ENCODE peak calls at places on chromosomes 13 and 19, in ten cellular contexts. One of them, this sample, is unnamed.

GRCh38 chr13:38662362-38662761 is 24.5 kb upstream of the FREM2 start:
- DNase-seq in activated CD4-positive, alpha-beta memory T cell treated with anti-CD3 and anti-CD28 coated beads for 36 hours: no peak
- DNase-seq in WTC11: no peak
- DNase-seq in stimulated activated CD4-positive, alpha-beta T cell treated with anti-CD3 and anti-CD28 coated beads, Interleukin-4, amount 100 ng/mL, for 4 hours: no peak
- DNase-seq in sigmoid colon: no peak
- DNase-seq in MV-4-11: no peak
- DNase-seq in non-pigmented ciliary epithelial cell: peak
- DNase-seq in HFF-Myc: no peak
- DNase-seq in fibroblast of the conjunctiva: peak
- DNase-seq in DMS153: no peak
- DNase-seq in this sample: no peak

GRCh38 chr19:39342647-39343305 is 555 bp downstream of the SAMD4B start:
- DNase-seq in activated CD4-positive, alpha-beta memory T cell treated with anti-CD3 and anti-CD28 coated beads for 36 hours: no peak
- DNase-seq in WTC11: no peak
- DNase-seq in stimulated activated CD4-positive, alpha-beta T cell treated with anti-CD3 and anti-CD28 coated beads, Interleukin-4, amount 100 ng/mL, for 4 hours: peak
- DNase-seq in sigmoid colon: peak
- DNase-seq in MV-4-11: no peak
- DNase-seq in non-pigmented ciliary epithelial cell: no peak
- DNase-seq in HFF-Myc: no peak
- DNase-seq in fibroblast of the conjunctiva: no peak
- DNase-seq in DMS153: no peak
- DNase-seq in this sample: no peak

GRCh38 chr19:50252111-50252886 is 48.9 kb downstream of the MYH14 start:
- DNase-seq in activated CD4-positive, alpha-beta memory T cell treated with anti-CD3 and anti-CD28 coated beads for 36 hours: peak
- DNase-seq in WTC11: peak
- DNase-seq in stimulated activated CD4-positive, alpha-beta T cell treated with anti-CD3 and anti-CD28 coated beads, Interleukin-4, amount 100 ng/mL, for 4 hours: peak
- DNase-seq in sigmoid colon: no peak
- DNase-seq in MV-4-11: no peak
- DNase-seq in non-pigmented ciliary epithelial cell: no peak
- DNase-seq in HFF-Myc: no peak
- DNase-seq in fibroblast of the conjunctiva: no peak
- DNase-seq in DMS153: no peak
- DNase-seq in this sample: no peak

GRCh38 chr19:58409010-58409790 is 751 bp downstream of the ZNF584 start:
- DNase-seq in activated CD4-positive, alpha-beta memory T cell treated with anti-CD3 and anti-CD28 coated beads for 36 hours: peak
- DNase-seq in WTC11: peak
- DNase-seq in stimulated activated CD4-positive, alpha-beta T cell treated with anti-CD3 and anti-CD28 coated beads, Interleukin-4, amount 100 ng/mL, for 4 hours: no peak
- DNase-seq in sigmoid colon: peak
- DNase-seq in MV-4-11: peak
- DNase-seq in non-pigmented ciliary epithelial cell: no peak
- DNase-seq in HFF-Myc: no peak
- DNase-seq in fibroblast of the conjunctiva: no peak
- DNase-seq in DMS153: no peak
- DNase-seq in this sample: no peak

GRCh38 chr19:4744451-4745170 is 21.0 kb upstream of the DPP9 start:
- DNase-seq in activated CD4-positive, alpha-beta memory T cell treated with anti-CD3 and anti-CD28 coated beads for 36 hours: no peak
- DNase-seq in WTC11: no peak
- DNase-seq in stimulated activated CD4-positive, alpha-beta T cell treated with anti-CD3 and anti-CD28 coated beads, Interleukin-4, amount 100 ng/mL, for 4 hours: no peak
- DNase-seq in sigmoid colon: peak
- DNase-seq in MV-4-11: peak
- DNase-seq in non-pigmented ciliary epithelial cell: peak
- DNase-seq in HFF-Myc: peak
- DNase-seq in fibroblast of the conjunctiva: peak
- DNase-seq in DMS153: no peak
- DNase-seq in this sample: peak

GRCh38 chr13:113976711-113977684 is 3.1 kb upstream of the C13orf46 start:
- DNase-seq in activated CD4-positive, alpha-beta memory T cell treated with anti-CD3 and anti-CD28 coated beads for 36 hours: no peak
- DNase-seq in WTC11: peak
- DNase-seq in stimulated activated CD4-positive, alpha-beta T cell treated with anti-CD3 and anti-CD28 coated beads, Interleukin-4, amount 100 ng/mL, for 4 hours: no peak
- DNase-seq in sigmoid colon: peak
- DNase-seq in MV-4-11: no peak
- DNase-seq in non-pigmented ciliary epithelial cell: peak
- DNase-seq in HFF-Myc: no peak
- DNase-seq in fibroblast of the conjunctiva: no peak
- DNase-seq in DMS153: no peak
- DNase-seq in this sample: peak

GRCh38 chr13:71240906-71241305 is 626.1 kb downstream of the DACH1 start:
- DNase-seq in activated CD4-positive, alpha-beta memory T cell treated with anti-CD3 and anti-CD28 coated beads for 36 hours: no peak
- DNase-seq in WTC11: no peak
- DNase-seq in stimulated activated CD4-positive, alpha-beta T cell treated with anti-CD3 and anti-CD28 coated beads, Interleukin-4, amount 100 ng/mL, for 4 hours: no peak
- DNase-seq in sigmoid colon: no peak
- DNase-seq in MV-4-11: no peak
- DNase-seq in non-pigmented ciliary epithelial cell: peak
- DNase-seq in HFF-Myc: no peak
- DNase-seq in fibroblast of the conjunctiva: peak
- DNase-seq in DMS153: peak
- DNase-seq in this sample: no peak

GRCh38 chr13:106286811-106287210 is 248.7 kb downstream of the EFNB2 start:
- DNase-seq in activated CD4-positive, alpha-beta memory T cell treated with anti-CD3 and anti-CD28 coated beads for 36 hours: no peak
- DNase-seq in WTC11: peak
- DNase-seq in stimulated activated CD4-positive, alpha-beta T cell treated with anti-CD3 and anti-CD28 coated beads, Interleukin-4, amount 100 ng/mL, for 4 hours: no peak
- DNase-seq in sigmoid colon: no peak
- DNase-seq in MV-4-11: no peak
- DNase-seq in non-pigmented ciliary epithelial cell: no peak
- DNase-seq in HFF-Myc: no peak
- DNase-seq in fibroblast of the conjunctiva: peak
- DNase-seq in DMS153: no peak
- DNase-seq in this sample: no peak

GRCh38 chr19:2412449-2412848 is 14.9 kb downstream of the TIMM13 start:
- DNase-seq in activated CD4-positive, alpha-beta memory T cell treated with anti-CD3 and anti-CD28 coated beads for 36 hours: no peak
- DNase-seq in WTC11: no peak
- DNase-seq in stimulated activated CD4-positive, alpha-beta T cell treated with anti-CD3 and anti-CD28 coated beads, Interleukin-4, amount 100 ng/mL, for 4 hours: no peak
- DNase-seq in sigmoid colon: no peak
- DNase-seq in MV-4-11: peak
- DNase-seq in non-pigmented ciliary epithelial cell: no peak
- DNase-seq in HFF-Myc: no peak
- DNase-seq in fibroblast of the conjunctiva: no peak
- DNase-seq in DMS153: no peak
- DNase-seq in this sample: no peak

GRCh38 chr13:109214393-109214792 is 572.0 kb downstream of the IRS2 start:
- DNase-seq in activated CD4-positive, alpha-beta memory T cell treated with anti-CD3 and anti-CD28 coated beads for 36 hours: no peak
- DNase-seq in WTC11: no peak
- DNase-seq in stimulated activated CD4-positive, alpha-beta T cell treated with anti-CD3 and anti-CD28 coated beads, Interleukin-4, amount 100 ng/mL, for 4 hours: no peak
- DNase-seq in sigmoid colon: no peak
- DNase-seq in MV-4-11: no peak
- DNase-seq in non-pigmented ciliary epithelial cell: no peak
- DNase-seq in HFF-Myc: no peak
- DNase-seq in fibroblast of the conjunctiva: no peak
- DNase-seq in DMS153: no peak
- DNase-seq in this sample: no peak

GRCh38 chr13:109271061-109271460 is 515.3 kb downstream of the IRS2 start:
- DNase-seq in activated CD4-positive, alpha-beta memory T cell treated with anti-CD3 and anti-CD28 coated beads for 36 hours: no peak
- DNase-seq in WTC11: no peak
- DNase-seq in stimulated activated CD4-positive, alpha-beta T cell treated with anti-CD3 and anti-CD28 coated beads, Interleukin-4, amount 100 ng/mL, for 4 hours: no peak
- DNase-seq in sigmoid colon: no peak
- DNase-seq in MV-4-11: no peak
- DNase-seq in non-pigmented ciliary epithelial cell: no peak
- DNase-seq in HFF-Myc: no peak
- DNase-seq in fibroblast of the conjunctiva: no peak
- DNase-seq in DMS153: no peak
- DNase-seq in this sample: no peak

GRCh38 chr19:58351996-58352755 is 1.1 kb downstream of the A1BG start:
- DNase-seq in activated CD4-positive, alpha-beta memory T cell treated with anti-CD3 and anti-CD28 coated beads for 36 hours: no peak
- DNase-seq in WTC11: no peak
- DNase-seq in stimulated activated CD4-positive, alpha-beta T cell treated with anti-CD3 and anti-CD28 coated beads, Interleukin-4, amount 100 ng/mL, for 4 hours: no peak
- DNase-seq in sigmoid colon: no peak
- DNase-seq in MV-4-11: no peak
- DNase-seq in non-pigmented ciliary epithelial cell: no peak
- DNase-seq in HFF-Myc: no peak
- DNase-seq in fibroblast of the conjunctiva: no peak
- DNase-seq in DMS153: no peak
- DNase-seq in this sample: no peak

GRCh38 chr19:16889883-16890460 is 1.2 kb downstream of the F2RL3 start:
- DNase-seq in activated CD4-positive, alpha-beta memory T cell treated with anti-CD3 and anti-CD28 coated beads for 36 hours: no peak
- DNase-seq in WTC11: no peak
- DNase-seq in stimulated activated CD4-positive, alpha-beta T cell treated with anti-CD3 and anti-CD28 coated beads, Interleukin-4, amount 100 ng/mL, for 4 hours: no peak
- DNase-seq in sigmoid colon: peak
- DNase-seq in MV-4-11: no peak
- DNase-seq in non-pigmented ciliary epithelial cell: no peak
- DNase-seq in HFF-Myc: no peak
- DNase-seq in fibroblast of the conjunctiva: no peak
- DNase-seq in DMS153: no peak
- DNase-seq in this sample: no peak

GRCh38 chr19:41928754-41929535 is 696 bp upstream of the ERFL start:
- DNase-seq in activated CD4-positive, alpha-beta memory T cell treated with anti-CD3 and anti-CD28 coated beads for 36 hours: peak
- DNase-seq in WTC11: no peak
- DNase-seq in stimulated activated CD4-positive, alpha-beta T cell treated with anti-CD3 and anti-CD28 coated beads, Interleukin-4, amount 100 ng/mL, for 4 hours: peak
- DNase-seq in sigmoid colon: no peak
- DNase-seq in MV-4-11: peak
- DNase-seq in non-pigmented ciliary epithelial cell: no peak
- DNase-seq in HFF-Myc: no peak
- DNase-seq in fibroblast of the conjunctiva: no peak
- DNase-seq in DMS153: peak
- DNase-seq in this sample: no peak

GRCh38 chr19:45087531-45087930 is 5.4 kb upstream of the PPP1R37 start:
- DNase-seq in activated CD4-positive, alpha-beta memory T cell treated with anti-CD3 and anti-CD28 coated beads for 36 hours: peak
- DNase-seq in WTC11: no peak
- DNase-seq in stimulated activated CD4-positive, alpha-beta T cell treated with anti-CD3 and anti-CD28 coated beads, Interleukin-4, amount 100 ng/mL, for 4 hours: peak
- DNase-seq in sigmoid colon: no peak
- DNase-seq in MV-4-11: peak
- DNase-seq in non-pigmented ciliary epithelial cell: no peak
- DNase-seq in HFF-Myc: no peak
- DNase-seq in fibroblast of the conjunctiva: no peak
- DNase-seq in DMS153: no peak
- DNase-seq in this sample: no peak

GRCh38 chr13:57858376-57858775 is 226.8 kb downstream of the PCDH17 start:
- DNase-seq in activated CD4-positive, alpha-beta memory T cell treated with anti-CD3 and anti-CD28 coated beads for 36 hours: no peak
- DNase-seq in WTC11: no peak
- DNase-seq in stimulated activated CD4-positive, alpha-beta T cell treated with anti-CD3 and anti-CD28 coated beads, Interleukin-4, amount 100 ng/mL, for 4 hours: no peak
- DNase-seq in sigmoid colon: no peak
- DNase-seq in MV-4-11: peak
- DNase-seq in non-pigmented ciliary epithelial cell: no peak
- DNase-seq in HFF-Myc: no peak
- DNase-seq in fibroblast of the conjunctiva: no peak
- DNase-seq in DMS153: no peak
- DNase-seq in this sample: no peak

GRCh38 chr19:30171138-30171635 is 201.0 kb upstream of the ZNF536 start:
- DNase-seq in activated CD4-positive, alpha-beta memory T cell treated with anti-CD3 and anti-CD28 coated beads for 36 hours: no peak
- DNase-seq in WTC11: no peak
- DNase-seq in stimulated activated CD4-positive, alpha-beta T cell treated with anti-CD3 and anti-CD28 coated beads, Interleukin-4, amount 100 ng/mL, for 4 hours: no peak
- DNase-seq in sigmoid colon: no peak
- DNase-seq in MV-4-11: no peak
- DNase-seq in non-pigmented ciliary epithelial cell: no peak
- DNase-seq in HFF-Myc: no peak
- DNase-seq in fibroblast of the conjunctiva: no peak
- DNase-seq in DMS153: no peak
- DNase-seq in this sample: no peak

GRCh38 chr19:32174386-32175113 is 170.9 kb upstream of the ZNF507 start:
- DNase-seq in activated CD4-positive, alpha-beta memory T cell treated with anti-CD3 and anti-CD28 coated beads for 36 hours: no peak
- DNase-seq in WTC11: no peak
- DNase-seq in stimulated activated CD4-positive, alpha-beta T cell treated with anti-CD3 and anti-CD28 coated beads, Interleukin-4, amount 100 ng/mL, for 4 hours: no peak
- DNase-seq in sigmoid colon: no peak
- DNase-seq in MV-4-11: no peak
- DNase-seq in non-pigmented ciliary epithelial cell: no peak
- DNase-seq in HFF-Myc: no peak
- DNase-seq in fibroblast of the conjunctiva: no peak
- DNase-seq in DMS153: no peak
- DNase-seq in this sample: no peak

GRCh38 chr19:49009828-49010227 is 7.1 kb downstream of the LHB start:
- DNase-seq in activated CD4-positive, alpha-beta memory T cell treated with anti-CD3 and anti-CD28 coated beads for 36 hours: no peak
- DNase-seq in WTC11: no peak
- DNase-seq in stimulated activated CD4-positive, alpha-beta T cell treated with anti-CD3 and anti-CD28 coated beads, Interleukin-4, amount 100 ng/mL, for 4 hours: no peak
- DNase-seq in sigmoid colon: no peak
- DNase-seq in MV-4-11: no peak
- DNase-seq in non-pigmented ciliary epithelial cell: no peak
- DNase-seq in HFF-Myc: no peak
- DNase-seq in fibroblast of the conjunctiva: no peak
- DNase-seq in DMS153: no peak
- DNase-seq in this sample: no peak

GRCh38 chr19:15461694-15462093 is 2.6 kb downstream of the RASAL3 start:
- DNase-seq in activated CD4-positive, alpha-beta memory T cell treated with anti-CD3 and anti-CD28 coated beads for 36 hours: no peak
- DNase-seq in WTC11: no peak
- DNase-seq in stimulated activated CD4-positive, alpha-beta T cell treated with anti-CD3 and anti-CD28 coated beads, Interleukin-4, amount 100 ng/mL, for 4 hours: no peak
- DNase-seq in sigmoid colon: no peak
- DNase-seq in MV-4-11: no peak
- DNase-seq in non-pigmented ciliary epithelial cell: no peak
- DNase-seq in HFF-Myc: no peak
- DNase-seq in fibroblast of the conjunctiva: no peak
- DNase-seq in DMS153: no peak
- DNase-seq in this sample: no peak

GRCh38 chr19:45424191-45425058 is 708 bp upstream of the ERCC1 start:
- DNase-seq in activated CD4-positive, alpha-beta memory T cell treated with anti-CD3 and anti-CD28 coated beads for 36 hours: peak
- DNase-seq in WTC11: peak
- DNase-seq in stimulated activated CD4-positive, alpha-beta T cell treated with anti-CD3 and anti-CD28 coated beads, Interleukin-4, amount 100 ng/mL, for 4 hours: peak
- DNase-seq in sigmoid colon: peak
- DNase-seq in MV-4-11: peak
- DNase-seq in non-pigmented ciliary epithelial cell: peak
- DNase-seq in HFF-Myc: peak
- DNase-seq in fibroblast of the conjunctiva: peak
- DNase-seq in DMS153: peak
- DNase-seq in this sample: peak

GRCh38 chr19:11191273-11191755 is 6.0 kb downstream of the KANK2 start:
- DNase-seq in activated CD4-positive, alpha-beta memory T cell treated with anti-CD3 and anti-CD28 coated beads for 36 hours: no peak
- DNase-seq in WTC11: peak
- DNase-seq in stimulated activated CD4-positive, alpha-beta T cell treated with anti-CD3 and anti-CD28 coated beads, Interleukin-4, amount 100 ng/mL, for 4 hours: no peak
- DNase-seq in sigmoid colon: peak
- DNase-seq in MV-4-11: peak
- DNase-seq in non-pigmented ciliary epithelial cell: no peak
- DNase-seq in HFF-Myc: no peak
- DNase-seq in fibroblast of the conjunctiva: peak
- DNase-seq in DMS153: no peak
- DNase-seq in this sample: no peak

GRCh38 chr19:800360-801029 is 3.2 kb downstream of the PTBP1 start:
- DNase-seq in activated CD4-positive, alpha-beta memory T cell treated with anti-CD3 and anti-CD28 coated beads for 36 hours: no peak
- DNase-seq in WTC11: no peak
- DNase-seq in stimulated activated CD4-positive, alpha-beta T cell treated with anti-CD3 and anti-CD28 coated beads, Interleukin-4, amount 100 ng/mL, for 4 hours: no peak
- DNase-seq in sigmoid colon: no peak
- DNase-seq in MV-4-11: no peak
- DNase-seq in non-pigmented ciliary epithelial cell: no peak
- DNase-seq in HFF-Myc: no peak
- DNase-seq in fibroblast of the conjunctiva: no peak
- DNase-seq in DMS153: no peak
- DNase-seq in this sample: no peak

GRCh38 chr13:94173312-94173854 is 306.1 kb downstream of the DCT start:
- DNase-seq in activated CD4-positive, alpha-beta memory T cell treated with anti-CD3 and anti-CD28 coated beads for 36 hours: no peak
- DNase-seq in WTC11: no peak
- DNase-seq in stimulated activated CD4-positive, alpha-beta T cell treated with anti-CD3 and anti-CD28 coated beads, Interleukin-4, amount 100 ng/mL, for 4 hours: no peak
- DNase-seq in sigmoid colon: no peak
- DNase-seq in MV-4-11: no peak
- DNase-seq in non-pigmented ciliary epithelial cell: peak
- DNase-seq in HFF-Myc: no peak
- DNase-seq in fibroblast of the conjunctiva: no peak
- DNase-seq in DMS153: no peak
- DNase-seq in this sample: peak

GRCh38 chr19:55083004-55083850 is 7.6 kb downstream of the EPS8L1 start:
- DNase-seq in activated CD4-positive, alpha-beta memory T cell treated with anti-CD3 and anti-CD28 coated beads for 36 hours: no peak
- DNase-seq in WTC11: peak
- DNase-seq in stimulated activated CD4-positive, alpha-beta T cell treated with anti-CD3 and anti-CD28 coated beads, Interleukin-4, amount 100 ng/mL, for 4 hours: no peak
- DNase-seq in sigmoid colon: no peak
- DNase-seq in MV-4-11: no peak
- DNase-seq in non-pigmented ciliary epithelial cell: no peak
- DNase-seq in HFF-Myc: no peak
- DNase-seq in fibroblast of the conjunctiva: no peak
- DNase-seq in DMS153: no peak
- DNase-seq in this sample: no peak

GRCh38 chr19:36113895-36114762 is 546 bp downstream of the POLR2I start:
- DNase-seq in activated CD4-positive, alpha-beta memory T cell treated with anti-CD3 and anti-CD28 coated beads for 36 hours: peak
- DNase-seq in WTC11: peak
- DNase-seq in stimulated activated CD4-positive, alpha-beta T cell treated with anti-CD3 and anti-CD28 coated beads, Interleukin-4, amount 100 ng/mL, for 4 hours: peak
- DNase-seq in sigmoid colon: no peak
- DNase-seq in MV-4-11: no peak
- DNase-seq in non-pigmented ciliary epithelial cell: no peak
- DNase-seq in HFF-Myc: no peak
- DNase-seq in fibroblast of the conjunctiva: no peak
- DNase-seq in DMS153: no peak
- DNase-seq in this sample: peak

GRCh38 chr19:51660975-51661600 is 14.5 kb upstream of the SIGLEC14 start:
- DNase-seq in activated CD4-positive, alpha-beta memory T cell treated with anti-CD3 and anti-CD28 coated beads for 36 hours: peak
- DNase-seq in WTC11: peak
- DNase-seq in stimulated activated CD4-positive, alpha-beta T cell treated with anti-CD3 and anti-CD28 coated beads, Interleukin-4, amount 100 ng/mL, for 4 hours: peak
- DNase-seq in sigmoid colon: no peak
- DNase-seq in MV-4-11: peak
- DNase-seq in non-pigmented ciliary epithelial cell: peak
- DNase-seq in HFF-Myc: peak
- DNase-seq in fibroblast of the conjunctiva: peak
- DNase-seq in DMS153: peak
- DNase-seq in this sample: no peak

GRCh38 chr13:53123536-53123935 is 94.9 kb downstream of the OLFM4 start:
- DNase-seq in activated CD4-positive, alpha-beta memory T cell treated with anti-CD3 and anti-CD28 coated beads for 36 hours: no peak
- DNase-seq in WTC11: no peak
- DNase-seq in stimulated activated CD4-positive, alpha-beta T cell treated with anti-CD3 and anti-CD28 coated beads, Interleukin-4, amount 100 ng/mL, for 4 hours: no peak
- DNase-seq in sigmoid colon: no peak
- DNase-seq in MV-4-11: no peak
- DNase-seq in non-pigmented ciliary epithelial cell: no peak
- DNase-seq in HFF-Myc: no peak
- DNase-seq in fibroblast of the conjunctiva: no peak
- DNase-seq in DMS153: no peak
- DNase-seq in this sample: no peak

This sample was measured in GM04503.